ENCODE peak calls at places on chromosomes 5 and 9, in nine cellular contexts. H is IMR-90; I is A549; T is fibroblast of mammary gland; O is NCI-H1105 treated with DMSO at 0.1 percent for 48 hours; D is activated CD4-positive, alpha-beta T cell treated with anti-CD3 and anti-CD28 coated beads, Interleukin-2, amount 50 U/mL, for 4 hours; S is NCI-H1417; E is anterior cingulate cortex; N is EH. J is an unnamed sample.

GRCh38 chr9:82606761-82607382 is 456.1 kb downstream of the RASEF start:
- DNase-seq in H (peak; percentile 81), I (peak; percentile 32), T (peak; percentile 74), O (peak; percentile 21), D (no peak), S (peak; percentile 70), E (no peak), N (peak; percentile 72), J (peak; percentile 60)

GRCh38 chr5:36751881-36752280 is 124.7 kb upstream of the NIPBL start:
- DNase-seq in H (no peak), I (no peak), T (no peak), O (no peak), D (no peak), S (no peak), E (no peak), N (no peak), J (no peak)

GRCh38 chr9:4144869-4145268 is 155.0 kb downstream of the GLIS3 start:
- DNase-seq in H (no peak), I (no peak), T (peak; percentile 36), O (no peak), D (no peak), S (no peak), E (no peak), N (no peak), J (no peak)

GRCh38 chr5:117299940-117300339 is 725.3 kb upstream of the SEMA6A start:
- DNase-seq in H (no peak), I (no peak), T (no peak), O (no peak), D (no peak), S (peak; percentile 5), E (no peak), N (no peak), J (no peak)

GRCh38 chr9:128244443-128245226 is 31.2 kb downstream of the GOLGA2 start:
- DNase-seq in H (peak; percentile 86), I (no peak), T (peak; percentile 90), O (no peak), D (no peak), S (no peak), E (no peak), N (peak; percentile 93), J (no peak)

GRCh38 chr9:3516667-3517330 is 9.0 kb downstream of the RFX3 start:
- DNase-seq in H (no peak), I (no peak), T (no peak), O (no peak), D (no peak), S (no peak), E (no peak), N (peak; percentile 13), J (no peak)

GRCh38 chr9:117458066-117458465 is 43.2 kb upstream of the ASTN2 start:
- DNase-seq in H (no peak), I (no peak), T (no peak), O (no peak), D (no peak), S (no peak), E (no peak), N (no peak), J (no peak)

GRCh38 chr9:36597412-36598178 is 24.9 kb downstream of the MELK start:
- DNase-seq in H (peak; percentile 70), I (peak; percentile 78), T (peak; percentile 74), O (peak; percentile 13), D (no peak), S (no peak), E (no peak), N (peak; percentile 70), J (no peak)

GRCh38 chr9:137294091-137294683 is 7.9 kb downstream of the NRARP start:
- DNase-seq in H (peak; percentile 56), I (peak; percentile 72), T (peak; percentile 63), O (no peak), D (no peak), S (peak; percentile 52), E (no peak), N (peak; percentile 67), J (no peak)

GRCh38 chr5:135400866-135401265 is 1.8 kb upstream of the MACROH2A1 start:
- DNase-seq in H (no peak), I (no peak), T (no peak), O (no peak), D (no peak), S (peak; percentile 39), E (no peak), N (no peak), J (no peak)

GRCh38 chr9:33510264-33511183 is 13.5 kb upstream of the ANKRD18B start:
- DNase-seq in H (peak; percentile 62), I (peak; percentile 51), T (peak; percentile 65), O (peak; percentile 54), D (peak; percentile 20), S (peak; percentile 81), E (peak; percentile 20), N (peak; percentile 76), J (peak; percentile 54)

GRCh38 chr9:123420560-123421210 is 64.7 kb downstream of the CRB2 start:
- DNase-seq in H (no peak), I (no peak), T (no peak), O (no peak), D (no peak), S (no peak), E (no peak), N (no peak), J (no peak)

GRCh38 chr9:131880828-131881227 is 141.0 kb upstream of the RAPGEF1 start:
- DNase-seq in H (no peak), I (no peak), T (no peak), O (no peak), D (no peak), S (no peak), E (no peak), N (no peak), J (no peak)

GRCh38 chr5:27814211-27814610 is 775.8 kb upstream of the CDH9 start:
- DNase-seq in H (no peak), I (no peak), T (no peak), O (no peak), D (no peak), S (no peak), E (no peak), N (no peak), J (no peak)

GRCh38 chr9:93600504-93600903 is 24.1 kb downstream of the PHF2 start:
- DNase-seq in H (no peak), I (no peak), T (no peak), O (no peak), D (no peak), S (peak; percentile 87), E (no peak), N (no peak), J (no peak)

GRCh38 chr9:72232778-72233177 is 83.5 kb downstream of the GDA start:
- DNase-seq in H (no peak), I (no peak), T (no peak), O (no peak), D (no peak), S (no peak), E (no peak), N (no peak), J (no peak)

J was measured in NCI-H1092.